ENCODE peak calls at places on chromosomes 13 and 19, in five cellular contexts. F is A549, G is H1, P is GM12878, L is K562. K is an unnamed sample.

GRCh38 chr19:31095100-31095804 is 254.0 kb downstream of the TSHZ3 start:
- DNase-seq in P (no peak), F (no peak), G (no peak), L (no peak), K (no peak)

GRCh38 chr19:39401549-39402416 is 4.9 kb upstream of the ZFP36 start:
- DNase-seq in G (no peak), P (no peak), F (peak; percentile 95), L (no peak), K (peak; percentile 96)

GRCh38 chr13:50864492-50864891 is 21.0 kb upstream of the DLEU7 start:
- DNase-seq in F (no peak), P (no peak), L (no peak), G (no peak), K (no peak)

GRCh38 chr13:63901630-63902029 is 2486.0 kb upstream of the PCDH20 start:
- DNase-seq in P (no peak), L (no peak), F (peak; percentile 1), G (no peak), K (peak; percentile 8)

GRCh38 chr19:7734220-7735203 is 2.6 kb upstream of the CLEC4G start:
- DNase-seq in G (no peak), P (no peak), L (no peak), F (no peak), K (no peak)

GRCh38 chr19:48698046-48698445 is 2.3 kb downstream of the FUT2 start:
- DNase-seq in P (no peak), L (peak; percentile 55), G (no peak), F (no peak), K (no peak)

GRCh38 chr13:52454459-52454824 is 836 bp upstream of the CKAP2 start:
- DNase-seq in P (peak; percentile 69), L (no peak), F (peak; percentile 4), G (no peak), K (no peak)

GRCh38 chr19:5697890-5698634 is 8.0 kb downstream of the RPL36 start:
- DNase-seq in G (no peak), L (no peak), F (no peak), P (no peak), K (no peak)

GRCh38 chr19:54448037-54448773 is 794 bp upstream of the LENG8 start:
- DNase-seq in F (peak; percentile 73), G (no peak), P (no peak), L (peak; percentile 66), K (peak; percentile 51)

GRCh38 chr19:45824041-45824471 is 8.9 kb upstream of the RSPH6A start:
- DNase-seq in L (no peak), G (no peak), F (no peak), P (no peak), K (no peak)

GRCh38 chr13:98033277-98034247 is 80.1 kb downstream of the IPO5 start:
- DNase-seq in L (no peak), F (peak; percentile 51), P (no peak), G (no peak), K (peak; percentile 85)

GRCh38 chr19:43561144-43561970 is 14.0 kb downstream of the XRCC1 start:
- DNase-seq in G (no peak), L (no peak), F (no peak), P (no peak), K (no peak)

GRCh38 chr19:45780448-45781281 is 1.6 kb downstream of the DMPK start:
- DNase-seq in G (no peak), P (no peak), L (no peak), F (no peak), K (peak; percentile 47)

DNA sequence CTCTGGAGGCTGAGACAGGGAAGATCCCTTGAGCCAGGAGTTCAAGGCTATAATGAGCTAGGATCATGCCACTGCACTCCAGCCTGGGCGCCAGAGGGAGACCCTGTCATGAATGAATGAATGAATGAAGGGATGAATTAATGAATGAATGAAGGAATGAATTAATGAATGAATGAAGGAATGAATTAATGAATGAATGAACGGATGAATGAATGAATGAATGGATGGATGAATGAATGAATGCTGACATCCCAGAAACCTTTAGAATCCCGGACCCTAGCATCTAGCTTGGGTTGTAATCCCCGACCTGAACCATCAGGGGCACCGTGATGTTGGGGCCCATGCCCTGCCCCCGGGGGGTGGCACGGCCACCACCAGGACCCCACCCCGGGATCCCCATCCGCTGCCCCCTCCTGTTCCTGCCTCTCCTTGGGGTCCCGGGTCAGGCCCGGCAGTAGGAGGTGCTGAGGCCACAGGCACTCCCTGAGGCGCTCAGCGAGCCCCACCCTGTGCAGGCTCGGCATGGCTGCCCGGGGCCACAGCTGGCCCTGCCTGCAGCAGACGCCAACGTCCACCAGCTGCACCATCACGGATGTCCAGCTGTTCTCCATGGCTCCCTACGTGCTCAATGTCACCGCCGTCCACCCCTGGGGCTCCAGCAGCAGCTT is 3.4 kb downstream of the EBI3 start:
- DNase-seq in P (no peak), G (no peak), F (no peak), L (no peak), K (no peak)
- TF ChIP-seq HDAC2 in P (no peak), G (no peak), F (no peak), L (no peak), K (no peak)

DNA sequence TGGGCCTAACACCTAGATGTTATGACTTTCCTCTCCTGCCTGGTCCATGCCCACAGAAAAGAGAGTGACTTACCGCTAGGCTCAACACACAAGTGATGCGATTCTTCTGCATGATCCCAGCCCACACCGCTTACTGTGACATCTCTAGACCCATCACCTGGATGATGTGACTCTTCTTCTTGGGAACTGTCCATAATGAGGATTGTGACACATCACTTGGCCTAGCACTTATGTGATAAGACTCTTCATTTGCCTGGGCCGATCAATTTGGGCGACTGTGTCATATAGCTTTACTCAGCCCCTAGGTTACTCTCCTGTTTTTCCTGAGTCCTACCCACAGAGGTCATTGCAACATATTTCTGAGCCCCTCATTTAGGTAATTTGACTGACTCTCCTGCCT is 19.9 kb upstream of the ZNF681 start:
- DNase-seq in P (no peak), F (no peak), L (no peak), G (no peak), K (no peak)
- TF ChIP-seq KDM1A in P (no peak), F (no peak), L (no peak), G (no peak), K (no peak)

DNA sequence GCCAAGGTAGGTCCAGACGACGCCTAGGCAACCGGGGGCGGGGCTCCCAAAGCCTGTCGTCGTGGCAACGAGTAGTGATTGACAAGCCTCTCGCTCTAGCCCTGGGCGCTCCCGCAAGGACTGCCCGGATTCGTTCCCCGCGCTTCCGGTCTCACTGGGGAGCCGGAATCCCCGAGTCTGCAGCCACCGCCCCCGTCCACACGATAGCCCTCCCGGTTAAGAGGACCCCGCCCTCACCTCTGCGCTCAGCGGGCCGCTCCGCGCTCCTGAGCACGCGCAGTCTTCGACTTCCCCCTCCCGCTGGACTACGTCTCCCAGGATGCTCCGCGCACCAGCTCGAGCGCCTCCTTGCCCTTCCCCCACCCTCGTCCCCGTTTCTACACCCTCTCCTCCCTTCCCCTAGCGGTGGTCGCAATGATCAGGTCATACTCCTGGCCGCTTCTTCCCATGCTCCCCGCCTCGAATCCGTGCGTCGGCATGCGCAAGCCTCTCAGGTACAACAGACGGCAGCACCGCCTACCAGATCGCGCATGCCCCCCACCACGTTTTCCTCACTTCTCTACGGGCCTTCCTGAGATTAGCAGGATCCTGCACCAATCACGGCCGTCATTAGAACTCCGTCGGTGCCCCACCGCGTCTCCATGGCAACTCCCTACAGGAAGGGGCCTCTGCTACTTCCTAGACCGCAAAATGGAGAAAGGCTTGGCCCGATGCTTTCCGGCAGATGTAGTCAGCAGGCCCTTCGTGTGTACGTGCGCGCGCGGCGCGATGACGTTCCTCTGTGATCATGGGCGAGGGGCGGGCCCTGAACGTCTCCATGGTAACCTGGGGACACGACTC is at the start of gene MZF1:
- DNase-seq in L (peak; percentile 92), G (peak; percentile 99), F (peak; percentile 100), P (peak; percentile 99), K (peak; percentile 99)
- TF ChIP-seq HDAC2 in L (peak; percentile 11), G (peak; percentile 0), F (no peak), P (no peak), K (no peak)

DNA sequence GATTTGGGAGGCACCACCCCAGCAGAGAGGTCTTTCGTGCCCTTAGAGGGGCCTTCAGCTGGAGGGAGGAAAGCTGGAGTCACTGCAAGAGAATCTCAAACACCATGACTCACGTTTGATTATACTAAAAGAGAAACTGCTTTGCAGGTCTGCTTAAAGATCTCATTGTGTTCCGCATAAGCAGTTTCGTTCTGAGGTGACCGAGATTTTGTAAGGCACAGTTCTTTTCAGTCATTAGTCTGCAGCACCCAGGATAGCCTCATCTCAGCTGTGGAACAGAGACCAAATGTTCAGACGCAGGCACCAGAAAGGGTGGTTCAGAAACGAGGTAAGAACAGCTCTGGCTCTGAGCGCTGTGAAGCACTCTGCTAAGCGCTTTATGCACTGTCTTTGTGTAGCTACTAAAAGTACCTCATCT is 71.2 kb upstream of the GTF3A start:
- DNase-seq in F (no peak), G (no peak), P (peak; percentile 89), L (no peak), K (peak; percentile 30)
- TF ChIP-seq KDM1A in F (no peak), G (no peak), P (no peak), L (no peak), K (no peak)

K was measured in HepG2.